ENCODE peak calls at places on chromosomes 6 and 20, in six cellular contexts. One of them, this sample, is unnamed.

GRCh38 chr20:13877789-13878188 is 93.0 kb downstream of the NDUFAF5 start:
- DNase-seq in stimulated activated naive B cell treated with anti-CD40 and anti-IgM and Interleukin-4, amounts not matched to agents 10 μg/mL and 1 μg/mL and 100 μg/mL, for 72 hours: no peak
- DNase-seq in B cell: no peak
- DNase-seq in activated T-cell treated with anti-CD3 and anti-CD28 coated beads, Interleukin-2, amount 50 U/mL, for 72 hours: no peak
- DNase-seq in activated CD4-positive, alpha-beta T cell treated with anti-CD3 and anti-CD28 coated beads for 36 hours: no peak
- DNase-seq in ovary: no peak
- DNase-seq in this sample: peak

GRCh38 chr6:106098383-106099234 is 12.5 kb downstream of the PRDM1 start:
- DNase-seq in stimulated activated naive B cell treated with anti-CD40 and anti-IgM and Interleukin-4, amounts not matched to agents 10 μg/mL and 1 μg/mL and 100 μg/mL, for 72 hours: peak
- DNase-seq in B cell: no peak
- DNase-seq in activated T-cell treated with anti-CD3 and anti-CD28 coated beads, Interleukin-2, amount 50 U/mL, for 72 hours: peak
- DNase-seq in activated CD4-positive, alpha-beta T cell treated with anti-CD3 and anti-CD28 coated beads for 36 hours: peak
- DNase-seq in ovary: no peak
- DNase-seq in this sample: no peak

GRCh38 chr20:41411458-41411857 is 44.8 kb upstream of the EMILIN3 start:
- DNase-seq in stimulated activated naive B cell treated with anti-CD40 and anti-IgM and Interleukin-4, amounts not matched to agents 10 μg/mL and 1 μg/mL and 100 μg/mL, for 72 hours: no peak
- DNase-seq in B cell: no peak
- DNase-seq in activated T-cell treated with anti-CD3 and anti-CD28 coated beads, Interleukin-2, amount 50 U/mL, for 72 hours: no peak
- DNase-seq in activated CD4-positive, alpha-beta T cell treated with anti-CD3 and anti-CD28 coated beads for 36 hours: no peak
- DNase-seq in ovary: no peak
- DNase-seq in this sample: no peak

GRCh38 chr6:34005845-34006644 is 139.8 kb downstream of the GRM4 start:
- DNase-seq in stimulated activated naive B cell treated with anti-CD40 and anti-IgM and Interleukin-4, amounts not matched to agents 10 μg/mL and 1 μg/mL and 100 μg/mL, for 72 hours: no peak
- DNase-seq in B cell: no peak
- DNase-seq in activated T-cell treated with anti-CD3 and anti-CD28 coated beads, Interleukin-2, amount 50 U/mL, for 72 hours: no peak
- DNase-seq in activated CD4-positive, alpha-beta T cell treated with anti-CD3 and anti-CD28 coated beads for 36 hours: no peak
- DNase-seq in ovary: no peak
- DNase-seq in this sample: no peak

GRCh38 chr6:161607696-161608297 is 333.9 kb upstream of the AGPAT4 start:
- DNase-seq in stimulated activated naive B cell treated with anti-CD40 and anti-IgM and Interleukin-4, amounts not matched to agents 10 μg/mL and 1 μg/mL and 100 μg/mL, for 72 hours: no peak
- DNase-seq in B cell: no peak
- DNase-seq in activated T-cell treated with anti-CD3 and anti-CD28 coated beads, Interleukin-2, amount 50 U/mL, for 72 hours: no peak
- DNase-seq in activated CD4-positive, alpha-beta T cell treated with anti-CD3 and anti-CD28 coated beads for 36 hours: no peak
- DNase-seq in ovary: no peak
- DNase-seq in this sample: no peak

GRCh38 chr6:150079604-150080003 is 10.7 kb upstream of the ULBP3 start:
- DNase-seq in stimulated activated naive B cell treated with anti-CD40 and anti-IgM and Interleukin-4, amounts not matched to agents 10 μg/mL and 1 μg/mL and 100 μg/mL, for 72 hours: no peak
- DNase-seq in B cell: no peak
- DNase-seq in activated T-cell treated with anti-CD3 and anti-CD28 coated beads, Interleukin-2, amount 50 U/mL, for 72 hours: no peak
- DNase-seq in activated CD4-positive, alpha-beta T cell treated with anti-CD3 and anti-CD28 coated beads for 36 hours: peak
- DNase-seq in ovary: no peak
- DNase-seq in this sample: no peak

GRCh38 chr6:163646133-163646532 is 231.6 kb downstream of the QKI start:
- DNase-seq in stimulated activated naive B cell treated with anti-CD40 and anti-IgM and Interleukin-4, amounts not matched to agents 10 μg/mL and 1 μg/mL and 100 μg/mL, for 72 hours: no peak
- DNase-seq in B cell: no peak
- DNase-seq in activated T-cell treated with anti-CD3 and anti-CD28 coated beads, Interleukin-2, amount 50 U/mL, for 72 hours: no peak
- DNase-seq in activated CD4-positive, alpha-beta T cell treated with anti-CD3 and anti-CD28 coated beads for 36 hours: no peak
- DNase-seq in ovary: no peak
- DNase-seq in this sample: no peak

GRCh38 chr6:19279137-19279747 is 557.9 kb upstream of the ID4 start:
- DNase-seq in stimulated activated naive B cell treated with anti-CD40 and anti-IgM and Interleukin-4, amounts not matched to agents 10 μg/mL and 1 μg/mL and 100 μg/mL, for 72 hours: no peak
- DNase-seq in B cell: no peak
- DNase-seq in activated T-cell treated with anti-CD3 and anti-CD28 coated beads, Interleukin-2, amount 50 U/mL, for 72 hours: no peak
- DNase-seq in activated CD4-positive, alpha-beta T cell treated with anti-CD3 and anti-CD28 coated beads for 36 hours: no peak
- DNase-seq in ovary: no peak
- DNase-seq in this sample: no peak

GRCh38 chr6:136113736-136114173 is 136.4 kb downstream of the MTFR2 start:
- DNase-seq in stimulated activated naive B cell treated with anti-CD40 and anti-IgM and Interleukin-4, amounts not matched to agents 10 μg/mL and 1 μg/mL and 100 μg/mL, for 72 hours: no peak
- DNase-seq in B cell: no peak
- DNase-seq in activated T-cell treated with anti-CD3 and anti-CD28 coated beads, Interleukin-2, amount 50 U/mL, for 72 hours: no peak
- DNase-seq in activated CD4-positive, alpha-beta T cell treated with anti-CD3 and anti-CD28 coated beads for 36 hours: peak
- DNase-seq in ovary: no peak
- DNase-seq in this sample: peak